ENCODE peak calls at places on chromosomes 2 and 18, in five cellular contexts. H, R, V, W and M are unnamed samples.

GRCh38 chr2:134796373-134796772 is 42.0 kb upstream of the ACMSD start:
- DNase-seq in V (no peak), H (no peak), W (no peak), R (no peak), M (no peak)

GRCh38 chr2:127105656-127106456 is 1.1 kb downstream of the BIN1 start:
- DNase-seq in W (peak; percentile 51), V (no peak), R (no peak), H (peak; percentile 70), M (no peak)

GRCh38 chr2:100285011-100285410 is 37.3 kb downstream of the LONRF2 start:
- DNase-seq in V (no peak), H (no peak), R (no peak), W (no peak), M (no peak)

GRCh38 chr2:222272446-222273035 is 26.3 kb downstream of the PAX3 start:
- DNase-seq in W (no peak), H (no peak), R (no peak), V (peak; percentile 25), M (no peak)

GRCh38 chr2:96138146-96139145 is at the start of gene ASTL:
- DNase-seq in R (no peak), W (no peak), H (peak; percentile 84), V (peak; percentile 40), M (no peak)

GRCh38 chr2:96084006-96084857 is 32.1 kb downstream of the ADRA2B start:
- DNase-seq in V (no peak), W (no peak), H (no peak), R (no peak), M (no peak)

GRCh38 chr2:11482473-11483031 is 16.6 kb upstream of the E2F6 start:
- DNase-seq in W (peak; percentile 60), V (no peak), H (peak; percentile 90), R (no peak), M (no peak)

GRCh38 chr18:79299711-79300110 is 96.0 kb upstream of the NFATC1 start:
- DNase-seq in V (no peak), W (no peak), H (no peak), R (no peak), M (no peak)

GRCh38 chr2:26300234-26300641 is 45.7 kb upstream of the SELENOI start:
- DNase-seq in W (no peak), H (no peak), V (no peak), R (no peak), M (no peak)

GRCh38 chr2:239216614-239217273 is 184.1 kb downstream of the HDAC4 start:
- DNase-seq in W (no peak), H (no peak), R (no peak), V (no peak), M (no peak)

GRCh38 chr2:46008082-46008870 is 288.9 kb upstream of the EPAS1 start:
- DNase-seq in H (no peak), R (no peak), W (no peak), V (no peak), M (no peak)